ENCODE peak calls at places on chromosomes 16 and 17, in six cellular contexts. O is CD4-positive, alpha-beta T cell; V is PC-9; R is choroid plexus epithelial cell; T is progenitor cell of endocrine pancreas; F is A549. E is an unnamed sample.

GRCh38 chr17:5705876-5706420 is 121.6 kb upstream of the NLRP1 start:
- DNase-seq in V (no peak), F (no peak), T (no peak), R (no peak), O (no peak), E (no peak)

GRCh38 chr16:72657791-72658190 is 390.1 kb downstream of the ZFHX3 start:
- DNase-seq in F (no peak), T (no peak), R (no peak), V (no peak), O (no peak), E (no peak)

GRCh38 chr17:40025559-40025958 is 10.3 kb downstream of the CSF3 start:
- DNase-seq in V (no peak), O (no peak), R (peak), T (no peak), F (no peak), E (no peak)

GRCh38 chr17:41037853-41038350 is 3.2 kb upstream of the KRTAP1-3 start:
- DNase-seq in V (no peak), F (no peak), O (no peak), R (no peak), T (no peak), E (no peak)

GRCh38 chr17:13346592-13346991 is 255.1 kb downstream of the HS3ST3A1 start:
- DNase-seq in V (no peak), T (no peak), O (no peak), F (no peak), R (no peak), E (no peak)

GRCh38 chr17:21395764-21396163 is 19.6 kb downstream of the KCNJ12 start:
- DNase-seq in V (no peak), O (no peak), R (no peak), T (no peak), F (no peak), E (no peak)

GRCh38 chr16:69744363-69745231 is 10.1 kb downstream of the NOB1 start:
- DNase-seq in V (no peak), F (no peak), R (no peak), O (no peak), T (no peak), E (no peak)

GRCh38 chr16:18829221-18829620 is 27.9 kb upstream of the ARL6IP1 start:
- DNase-seq in O (no peak), V (no peak), R (no peak), F (no peak), T (no peak), E (no peak)

GRCh38 chr16:72972878-72973571 is 74.9 kb downstream of the ZFHX3 start:
- DNase-seq in R (no peak), T (no peak), V (no peak), F (no peak), O (no peak), E (no peak)

GRCh38 chr16:2465653-2466415 is 5.3 kb upstream of the NTN3 start:
- DNase-seq in T (no peak), R (no peak), F (peak), V (no peak), O (no peak), E (no peak)

GRCh38 chr16:2468142-2468724 is 2.9 kb upstream of the NTN3 start:
- DNase-seq in T (no peak), F (no peak), O (no peak), R (no peak), V (peak), E (no peak)

GRCh38 chr16:2466667-2467300 is 4.3 kb upstream of the NTN3 start:
- DNase-seq in T (no peak), V (no peak), F (no peak), O (no peak), R (no peak), E (no peak)

GRCh38 chr16:2468725-2469398 is 2.2 kb upstream of the NTN3 start:
- DNase-seq in T (no peak), R (no peak), F (no peak), O (no peak), V (peak), E (no peak)

DNA sequence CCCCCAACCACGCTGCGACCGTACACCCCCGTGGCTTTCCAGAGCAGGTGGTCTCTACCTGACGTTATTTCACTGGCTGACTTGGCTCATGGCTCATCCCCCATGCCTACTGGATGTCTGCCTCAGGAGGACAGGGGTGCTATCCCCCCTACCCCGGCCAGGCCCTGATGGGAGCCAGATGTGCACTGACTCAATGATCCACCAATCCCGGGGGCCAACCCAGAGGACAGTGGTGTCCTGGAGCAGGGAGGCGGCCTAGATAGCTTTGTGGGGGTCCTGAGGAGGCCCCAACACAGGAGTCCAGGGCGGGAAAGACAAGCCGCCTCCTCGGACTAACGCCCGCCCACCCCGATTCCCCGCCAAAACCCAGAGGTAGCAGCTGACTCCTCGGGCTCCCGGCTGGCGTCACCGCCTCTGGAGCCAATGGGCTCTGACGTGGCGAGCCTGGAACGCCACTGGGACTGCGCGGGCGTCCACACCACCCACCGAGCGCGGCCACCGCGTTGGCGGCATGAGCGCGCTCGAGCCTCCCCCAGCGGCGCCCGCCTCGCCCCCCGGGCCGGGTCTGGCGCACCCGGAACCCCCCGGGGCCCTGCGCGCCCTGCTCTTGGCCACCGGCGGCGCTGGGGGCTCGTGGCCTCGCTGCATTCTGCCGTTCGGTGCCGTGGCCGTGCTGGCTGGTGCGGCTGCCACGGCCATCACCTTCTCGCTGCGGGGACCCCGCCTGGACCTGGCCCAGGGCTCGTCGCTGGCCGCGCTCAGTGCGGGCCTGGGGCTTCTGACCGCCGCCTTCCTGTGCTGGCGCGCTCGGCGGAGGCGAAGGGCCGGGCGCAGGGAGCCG is 3.6 kb upstream of the NTN3 start:
- DNase-seq in R (peak), F (peak), T (no peak), O (no peak), V (peak), E (peak)
- TF ChIP-seq CTCF in R (peak), F (no peak), T (peak), O (no peak), V (no peak), E (no peak)

DNA sequence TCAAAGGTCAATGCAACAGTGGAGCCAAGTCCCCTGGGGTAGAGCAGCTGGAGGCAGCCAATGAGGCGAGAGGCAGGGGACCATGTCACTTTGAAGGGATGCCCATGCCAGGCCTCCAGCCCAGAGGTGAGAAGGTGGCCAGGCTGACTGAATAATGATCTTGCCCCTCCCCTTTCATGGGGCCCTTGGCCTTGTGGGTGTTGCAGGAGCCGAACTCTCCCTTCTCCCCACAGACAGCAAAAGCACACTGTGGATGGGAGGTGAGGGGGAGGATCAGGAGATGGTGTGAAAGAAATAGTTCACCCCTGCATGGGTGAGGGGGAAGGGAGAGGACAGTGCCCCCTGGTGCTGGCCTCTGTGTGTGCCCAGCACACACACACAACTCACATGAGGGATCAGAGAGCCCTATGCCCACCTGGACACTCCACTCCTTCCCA is 15.8 kb upstream of the TBX21 start:
- DNase-seq in T (no peak), O (no peak), F (no peak), V (no peak), R (no peak), E (no peak)
- TF ChIP-seq CTCF in T (peak), O (peak), F (peak), V (peak), R (peak), E (no peak)

DNA sequence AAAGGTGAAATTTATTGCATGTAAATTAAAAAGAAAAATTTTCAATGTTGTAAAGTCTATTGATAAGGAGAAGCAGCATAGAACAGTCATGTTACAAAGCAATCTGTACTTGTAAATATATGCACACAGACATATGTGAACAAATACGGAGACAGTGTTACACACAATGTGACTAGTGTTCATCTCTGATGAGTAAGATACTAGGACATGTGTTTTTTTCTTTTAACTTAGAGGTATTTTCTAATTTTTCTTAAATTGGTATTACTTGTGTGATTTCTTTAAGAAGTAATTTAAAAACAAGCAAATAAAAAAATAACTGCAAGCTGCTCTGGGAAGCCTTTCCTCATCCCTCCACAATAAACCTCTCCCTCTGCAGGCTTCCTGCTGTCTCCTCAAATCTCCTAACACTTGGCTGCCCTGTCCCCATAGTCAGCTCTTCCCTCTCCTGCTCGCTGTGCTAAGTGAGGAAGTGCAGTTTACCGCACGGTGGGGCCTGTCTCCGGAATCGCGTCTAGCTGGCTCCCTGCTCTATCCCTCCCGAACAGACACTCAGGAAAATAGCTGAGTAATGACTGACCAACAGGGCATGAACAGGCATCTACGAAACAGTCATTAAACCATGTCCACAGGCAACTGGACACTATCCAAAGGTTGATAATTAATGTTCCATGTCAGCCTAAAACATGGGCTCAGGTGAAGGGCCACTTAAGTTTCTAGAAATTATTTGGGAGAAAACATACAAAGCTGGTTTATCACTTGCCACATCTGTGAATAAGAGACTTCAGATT is 35.9 kb downstream of the CMTM4 start:
- DNase-seq in V (peak), O (no peak), T (no peak), F (peak), R (peak), E (peak)
- TF ChIP-seq CTCF in V (no peak), O (no peak), T (no peak), F (no peak), R (peak), E (no peak)

GRCh38 chr17:61225178-61225577 is 174.5 kb upstream of the TBX2 start:
- DNase-seq in V (no peak), F (no peak), R (no peak), O (no peak), T (no peak), E (no peak)

GRCh38 chr17:61221597-61222471 is 177.8 kb upstream of the TBX2 start:
- DNase-seq in F (no peak), O (no peak), T (no peak), V (no peak), R (peak), E (no peak)

GRCh38 chr17:61227866-61228265 is 171.8 kb upstream of the TBX2 start:
- DNase-seq in F (no peak), R (no peak), O (no peak), V (no peak), T (no peak), E (no peak)

GRCh38 chr17:61221181-61221580 is 178.5 kb upstream of the TBX2 start:
- DNase-seq in O (no peak), F (no peak), R (no peak), T (no peak), V (no peak), E (no peak)

DNA sequence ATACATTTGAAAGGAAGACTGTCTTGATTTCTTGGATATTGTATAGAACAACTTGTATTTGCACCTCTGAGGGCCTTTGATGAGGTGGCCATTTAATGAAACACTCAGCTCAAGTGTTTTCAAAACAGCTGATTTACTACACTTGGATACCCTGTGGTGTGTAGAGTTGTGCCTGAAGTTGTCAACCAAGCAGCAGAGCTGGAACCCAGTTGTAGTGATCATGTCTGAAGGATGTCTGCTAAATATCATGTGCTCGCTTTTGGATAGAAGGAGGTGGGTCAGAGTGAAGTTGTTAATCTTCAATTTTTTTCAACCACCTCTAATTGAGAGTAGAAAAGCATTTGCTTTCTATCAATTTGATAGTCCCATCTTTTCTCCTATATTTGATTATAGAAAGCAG is 175.9 kb upstream of the TBX2 start:
- DNase-seq in T (no peak), F (no peak), O (no peak), V (no peak), R (no peak), E (no peak)
- TF ChIP-seq CTCF in T (no peak), F (no peak), O (no peak), V (no peak), R (no peak), E (no peak)

GRCh38 chr17:38674013-38674748 is 576 bp downstream of the EPOP start:
- DNase-seq in V (peak), T (no peak), F (peak), O (no peak), R (no peak), E (no peak)
- TF ChIP-seq CTCF in V (peak), T (peak), F (peak), O (no peak), R (no peak), E (no peak)

GRCh38 chr17:34378664-34379101 is 15.7 kb upstream of the CCL1 start:
- DNase-seq in O (no peak), T (no peak), V (no peak), R (peak), F (no peak), E (no peak)
- TF ChIP-seq CTCF in O (no peak), T (no peak), V (no peak), R (no peak), F (no peak), E (no peak)

E was measured in endothelial cell.